ENCODE peak calls at places on chromosomes 6 and 20, in nine cellular contexts. M is hepatocyte, H is IMR-90, L is WERI-Rb-1, B is suprapubic skin, X is breast epithelium, T is tibial nerve, I is colonic mucosa, P is thoracic aorta. C is an unnamed sample.

GRCh38 chr6:26033132-26033941 is 53.9 kb upstream of the HFE start:
- DNase-seq in M (peak), L (peak), X (peak), P (no peak), T (no peak), H (peak), B (no peak), I (peak), C (peak)

GRCh38 chr6:53439556-53439955 is 90.8 kb upstream of the ELOVL5 start:
- DNase-seq in B (no peak), P (no peak), L (no peak), T (no peak), X (no peak), I (no peak), H (peak), M (no peak), C (no peak)

GRCh38 chr6:170291271-170292110 is 613 bp upstream of the DLL1 start:
- DNase-seq in P (no peak), I (peak), H (no peak), L (peak), X (peak), T (no peak), M (peak), B (no peak), C (peak)

GRCh38 chr6:111723412-111723970 is 117.8 kb upstream of the TRAF3IP2 start:
- DNase-seq in L (no peak), P (no peak), I (no peak), T (no peak), B (no peak), X (no peak), H (no peak), M (no peak), C (no peak)

GRCh38 chr6:28395918-28396317 is 3.6 kb downstream of the ZSCAN12 start:
- DNase-seq in T (no peak), I (no peak), H (no peak), B (no peak), L (no peak), P (no peak), X (no peak), M (no peak), C (no peak)

GRCh38 chr6:37521674-37522073 is 22.0 kb upstream of the CCDC167 start:
- DNase-seq in L (no peak), X (no peak), I (no peak), M (no peak), P (no peak), T (no peak), B (no peak), H (no peak), C (no peak)

GRCh38 chr20:24736131-24736843 is 212.8 kb upstream of the CST7 start:
- DNase-seq in T (no peak), L (no peak), B (no peak), H (peak), I (no peak), X (no peak), P (no peak), M (peak), C (no peak)

GRCh38 chr20:49727473-49727872 is 13.8 kb upstream of the B4GALT5 start:
- DNase-seq in B (no peak), H (no peak), T (no peak), L (no peak), M (no peak), X (no peak), P (no peak), I (no peak), C (no peak)

GRCh38 chr6:93419304-93420162 is at the start of gene EPHA7:
- DNase-seq in B (peak), L (peak), P (peak), T (peak), H (peak), M (peak), X (peak), I (peak), C (peak)

GRCh38 chr6:45445749-45446454 is 68.2 kb upstream of the SUPT3H start:
- DNase-seq in P (peak), M (peak), L (no peak), H (peak), X (peak), T (peak), I (peak), B (no peak), C (peak)

GRCh38 chr20:59453634-59454241 is 150.6 kb upstream of the PHACTR3 start:
- DNase-seq in T (no peak), H (no peak), L (no peak), M (no peak), P (no peak), I (no peak), X (no peak), B (no peak), C (no peak)

GRCh38 chr6:74598473-74599393 is 607.1 kb downstream of the COL12A1 start:
- DNase-seq in L (no peak), T (no peak), M (no peak), B (no peak), P (no peak), X (no peak), I (no peak), H (peak), C (no peak)

GRCh38 chr6:19613678-19614077 is 223.5 kb upstream of the ID4 start:
- DNase-seq in L (no peak), T (no peak), M (no peak), H (no peak), I (no peak), P (no peak), B (no peak), X (no peak), C (no peak)
- TF ChIP-seq CTCF in L (peak), T (no peak), M (no peak), H (no peak), I (no peak), P (no peak), B (no peak), X (no peak), C (no peak)

GRCh38 chr6:137247724-137248123 is 28.5 kb upstream of the IFNGR1 start:
- DNase-seq in H (no peak), T (no peak), M (peak), L (no peak), X (no peak), B (no peak), P (no peak), I (peak), C (no peak)
- H3K27ac ChIP-seq in H (no peak), T (peak), M (peak), L (no peak), X (no peak), B (no peak), P (no peak), I (peak), C (no peak)

GRCh38 chr6:40540790-40541189 is 46.4 kb downstream of the LRFN2 start:
- DNase-seq in P (no peak), I (no peak), X (no peak), L (no peak), B (no peak), H (no peak), M (no peak), T (no peak), C (no peak)

GRCh38 chr6:40541556-40542174 is 45.5 kb downstream of the LRFN2 start:
- DNase-seq in M (no peak), T (no peak), I (no peak), H (no peak), B (no peak), P (no peak), L (peak), X (no peak), C (no peak)

GRCh38 chr6:40543776-40544175 is 43.4 kb downstream of the LRFN2 start:
- DNase-seq in L (no peak), P (no peak), T (no peak), B (no peak), X (no peak), M (no peak), I (no peak), H (no peak), C (no peak)

GRCh38 chr6:40543133-40543532 is 44.0 kb downstream of the LRFN2 start:
- DNase-seq in L (no peak), B (no peak), X (no peak), P (no peak), H (no peak), I (no peak), T (no peak), M (no peak), C (no peak)

DNA sequence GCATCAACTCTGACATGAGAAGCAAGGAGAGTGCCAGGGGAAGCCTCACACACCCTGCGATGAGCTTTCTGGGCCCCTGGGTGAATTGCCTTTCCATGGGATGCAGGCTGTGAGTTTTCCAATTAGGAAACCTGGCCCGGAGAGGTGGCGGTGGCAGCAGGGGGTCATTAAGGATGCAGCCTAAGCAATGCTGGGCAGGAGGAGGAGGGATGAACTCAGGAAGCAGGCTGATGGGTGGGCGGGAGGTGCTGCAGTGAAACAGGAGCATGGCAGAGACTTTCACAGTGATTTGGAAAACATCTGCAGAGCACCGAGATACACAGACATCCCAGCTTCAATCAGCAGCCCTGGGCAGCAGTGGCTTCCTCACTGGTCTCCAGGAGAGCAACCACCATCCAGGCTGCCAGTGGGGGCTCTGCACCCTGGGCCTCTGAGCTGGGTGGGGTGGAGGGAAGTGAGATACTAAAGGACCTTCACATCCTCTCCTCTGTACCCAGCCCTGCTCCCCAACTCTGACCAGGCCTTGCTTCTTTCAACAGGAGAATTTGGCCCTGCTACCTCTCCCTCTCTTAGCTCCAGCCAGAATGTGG is 44.9 kb downstream of the LRFN2 start:
- DNase-seq in X (no peak), T (no peak), I (no peak), L (peak), P (no peak), B (no peak), M (no peak), H (no peak), C (no peak)
- H3K4me3 ChIP-seq in X (no peak), T (no peak), I (no peak), L (no peak), P (no peak), B (no peak), M (no peak), H (no peak), C (no peak)

GRCh38 chr6:31070711-31071197 is 41.6 kb downstream of the C6orf15 start:
- DNase-seq in T (no peak), L (peak), H (peak), B (no peak), M (peak), X (peak), I (no peak), P (no peak), C (no peak)
- TF ChIP-seq CTCF in T (peak), L (peak), H (peak), B (peak), M (peak), X (peak), I (no peak), P (no peak), C (no peak)

C was measured in coronary artery.